ENCODE peak calls at places on chromosome 9, in four cellular contexts. O, A, Z and V are unnamed samples.

GRCh38 chr9:137316012-137316981 is 14.2 kb upstream of the NRARP start:
- DNase-seq in O (no peak), Z (no peak), A (peak; percentile 95), V (peak; percentile 94)

GRCh38 chr9:77909306-77909705 is 122.3 kb downstream of the GNAQ start:
- DNase-seq in A (no peak), O (no peak), Z (no peak), V (no peak)

GRCh38 chr9:120389867-120390266 is 190.1 kb downstream of the CDK5RAP2 start:
- DNase-seq in A (no peak), O (no peak), Z (no peak), V (no peak)

GRCh38 chr9:2876320-2876719 is 32.4 kb upstream of the PUM3 start:
- DNase-seq in A (no peak), Z (no peak), O (no peak), V (no peak)

GRCh38 chr9:2271426-2271825 is 256.3 kb downstream of the SMARCA2 start:
- DNase-seq in Z (peak; percentile 37), O (no peak), A (peak; percentile 9), V (peak; percentile 27)

GRCh38 chr9:70580593-70581195 is 166.2 kb upstream of the KLF9 start:
- DNase-seq in A (no peak), Z (no peak), O (no peak), V (no peak)

GRCh38 chr9:132609829-132610228 is 27.4 kb downstream of the BARHL1 start:
- DNase-seq in A (no peak), Z (no peak), O (no peak), V (no peak)

GRCh38 chr9:136437430-136437829 is 2.2 kb downstream of the INPP5E start:
- DNase-seq in Z (no peak), A (no peak), O (no peak), V (no peak)

GRCh38 chr9:86405926-86406325 is 51.7 kb upstream of the TUT7 start:
- DNase-seq in A (no peak), O (peak; percentile 53), Z (no peak), V (no peak)

GRCh38 chr9:70478963-70479641 is 64.6 kb upstream of the KLF9 start:
- DNase-seq in Z (no peak), O (no peak), A (no peak), V (no peak)

GRCh38 chr9:5790923-5791322 is 42.0 kb downstream of the ERMP1 start:
- DNase-seq in O (no peak), Z (no peak), A (no peak), V (no peak)

GRCh38 chr9:87596862-87597261 is 99.2 kb downstream of the DAPK1 start:
- DNase-seq in O (no peak), A (no peak), Z (no peak), V (no peak)

GRCh38 chr9:123972618-123973017 is 39.0 kb upstream of the LHX2 start:
- DNase-seq in A (no peak), O (no peak), Z (no peak), V (no peak)

GRCh38 chr9:34568133-34568532 is 21.4 kb downstream of the CNTFR start:
- DNase-seq in A (no peak), Z (no peak), O (no peak), V (no peak)

GRCh38 chr9:37892063-37892462 is 11.9 kb downstream of the SLC25A51 start:
- DNase-seq in Z (no peak), O (no peak), A (no peak), V (no peak)

GRCh38 chr9:129497064-129497836 is 123.7 kb downstream of the C9orf50 start:
- DNase-seq in Z (no peak), A (peak; percentile 49), O (no peak), V (peak; percentile 87)

GRCh38 chr9:112025886-112026285 is 129.3 kb downstream of the UGCG start:
- DNase-seq in Z (no peak), A (no peak), O (no peak), V (no peak)

GRCh38 chr9:841371-842209 is at the start of gene DMRT1:
- DNase-seq in A (no peak), O (no peak), Z (no peak), V (no peak)

GRCh38 chr9:96440671-96441199 is 9.2 kb upstream of the HABP4 start:
- DNase-seq in Z (no peak), O (no peak), A (no peak), V (no peak)

GRCh38 chr9:131020862-131021261 is 11.9 kb downstream of the LAMC3 start:
- DNase-seq in Z (no peak), O (no peak), A (peak; percentile 56), V (no peak)
- TF ChIP-seq NFIC in Z (no peak), O (no peak), A (no peak), V (no peak)

GRCh38 chr9:71895122-71895521 is 15.9 kb downstream of the ABHD17B start:
- DNase-seq in A (no peak), Z (no peak), O (no peak), V (no peak)

GRCh38 chr9:71895955-71896354 is 15.0 kb downstream of the ABHD17B start:
- DNase-seq in A (no peak), Z (no peak), O (no peak), V (no peak)

GRCh38 chr9:71896762-71897161 is 14.2 kb downstream of the ABHD17B start:
- DNase-seq in O (no peak), A (no peak), Z (no peak), V (no peak)

GRCh38 chr9:71901695-71902094 is 9.3 kb downstream of the ABHD17B start:
- DNase-seq in Z (no peak), A (no peak), O (no peak), V (peak; percentile 7)

GRCh38 chr9:71897573-71897972 is 13.4 kb downstream of the ABHD17B start:
- DNase-seq in O (no peak), A (no peak), Z (no peak), V (no peak)
- TF ChIP-seq GABPA in O (no peak), A (no peak), Z (peak; percentile 23), V (no peak)

GRCh38 chr9:35960029-35960655 is 2.2 kb upstream of the OR2S2 start:
- DNase-seq in O (no peak), A (no peak), Z (no peak), V (no peak)
- TF ChIP-seq NFIC in O (no peak), A (no peak), Z (no peak), V (no peak)

DNA sequence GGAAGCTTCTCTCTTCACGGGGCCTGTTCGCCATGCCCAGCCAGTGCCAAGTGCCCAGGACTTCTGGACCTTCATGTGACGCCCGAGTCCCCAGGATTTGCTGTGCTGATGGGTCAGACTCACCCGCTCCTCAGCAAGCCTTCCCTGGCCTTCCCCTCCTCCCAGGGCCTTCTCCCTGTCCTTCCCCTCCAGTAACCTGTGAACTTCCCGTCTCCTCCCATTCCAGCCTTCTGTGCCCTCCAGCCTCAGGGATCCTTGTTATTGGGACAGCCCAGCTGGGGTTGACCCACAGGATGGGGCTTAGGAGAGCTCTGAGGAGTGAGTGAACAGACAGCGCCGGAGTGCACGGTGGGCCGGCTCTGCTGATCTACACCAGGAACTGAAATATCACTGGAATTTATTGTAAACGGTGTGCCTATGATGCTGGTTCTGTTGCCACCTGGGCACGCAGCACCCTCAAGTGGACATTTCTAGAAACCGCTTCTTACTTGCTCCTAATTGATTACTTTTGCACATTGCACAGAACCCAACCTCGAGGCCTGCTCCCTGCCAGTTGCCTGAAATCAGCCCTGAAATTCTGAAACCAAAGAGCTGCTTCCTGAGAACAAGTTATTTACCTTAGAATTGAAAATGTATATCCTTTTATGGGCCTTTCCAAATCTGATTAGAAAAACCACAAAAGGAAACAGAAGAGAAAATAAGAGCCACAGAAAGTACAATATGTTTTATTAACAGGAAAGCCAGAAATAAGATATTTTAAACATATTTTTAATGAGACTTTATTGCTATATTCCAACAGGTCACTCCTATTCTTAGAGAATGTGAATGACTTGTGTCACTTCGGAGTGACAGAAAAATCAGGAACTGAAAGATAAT is 1.6 kb downstream of the SPAAR start:
- DNase-seq in O (peak; percentile 58), Z (no peak), A (peak; percentile 32), V (no peak)
- TF ChIP-seq GABPA in O (no peak), Z (no peak), A (peak; percentile 12), V (no peak)

GRCh38 chr9:84705128-84705527 is 35.6 kb downstream of the NTRK2 start:
- DNase-seq in O (no peak), A (no peak), Z (no peak), V (no peak)
- TF ChIP-seq NFIC in O (no peak), A (no peak), Z (no peak), V (no peak)

GRCh38 chr9:104774831-104775573 is 11.1 kb downstream of the NIPSNAP3B start:
- DNase-seq in A (peak; percentile 20), O (no peak), Z (peak; percentile 85), V (no peak)
- TF ChIP-seq GABPA in A (peak; percentile 35), O (no peak), Z (no peak), V (no peak)

GRCh38 chr9:134661791-134662142 is 20.2 kb downstream of the COL5A1 start:
- DNase-seq in O (no peak), Z (no peak), A (no peak), V (peak; percentile 62)
- TF ChIP-seq NFIC in O (no peak), Z (no peak), A (no peak), V (no peak)

GRCh38 chr9:94867842-94868312 is 141.4 kb downstream of the AOPEP start:
- DNase-seq in Z (no peak), A (no peak), O (no peak), V (no peak)

GRCh38 chr9:94868462-94868861 is 142.0 kb downstream of the AOPEP start:
- DNase-seq in O (no peak), A (no peak), Z (no peak), V (no peak)

GRCh38 chr9:94866770-94867169 is 140.3 kb downstream of the AOPEP start:
- DNase-seq in Z (no peak), O (no peak), A (no peak), V (peak; percentile 17)

GRCh38 chr9:94865599-94866456 is 139.3 kb downstream of the AOPEP start:
- DNase-seq in O (no peak), A (no peak), Z (no peak), V (peak; percentile 58)

DNA sequence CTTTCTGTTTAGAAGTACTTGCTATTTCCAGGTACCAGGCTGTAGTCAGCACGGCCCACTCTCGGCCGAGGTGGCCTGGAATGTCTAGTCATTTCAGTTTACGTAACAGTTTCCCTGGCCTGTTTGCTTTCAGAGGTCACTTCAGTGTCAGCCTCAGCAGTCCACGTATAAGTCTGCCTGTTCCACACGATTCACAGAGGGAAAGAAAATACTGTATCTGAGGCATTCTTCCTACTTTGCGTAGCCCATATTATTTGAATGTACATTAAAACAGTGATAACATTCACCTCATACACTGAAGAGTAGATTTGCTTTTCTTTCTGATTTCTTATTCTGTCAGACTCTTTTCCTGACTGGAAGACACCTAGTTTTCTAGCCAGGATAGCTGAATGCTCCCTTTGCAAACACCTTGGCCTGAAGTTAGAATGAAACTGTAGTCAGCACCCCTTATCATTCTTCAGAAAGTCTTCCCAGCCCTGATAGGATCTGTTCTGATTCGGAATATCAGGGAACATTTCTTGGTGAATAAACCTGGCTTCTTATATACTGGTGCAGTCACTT is 140.9 kb downstream of the AOPEP start:
- DNase-seq in O (peak; percentile 89), Z (no peak), A (peak; percentile 31), V (peak; percentile 17)
- TF ChIP-seq GABPA in O (no peak), Z (no peak), A (no peak), V (no peak)

DNA sequence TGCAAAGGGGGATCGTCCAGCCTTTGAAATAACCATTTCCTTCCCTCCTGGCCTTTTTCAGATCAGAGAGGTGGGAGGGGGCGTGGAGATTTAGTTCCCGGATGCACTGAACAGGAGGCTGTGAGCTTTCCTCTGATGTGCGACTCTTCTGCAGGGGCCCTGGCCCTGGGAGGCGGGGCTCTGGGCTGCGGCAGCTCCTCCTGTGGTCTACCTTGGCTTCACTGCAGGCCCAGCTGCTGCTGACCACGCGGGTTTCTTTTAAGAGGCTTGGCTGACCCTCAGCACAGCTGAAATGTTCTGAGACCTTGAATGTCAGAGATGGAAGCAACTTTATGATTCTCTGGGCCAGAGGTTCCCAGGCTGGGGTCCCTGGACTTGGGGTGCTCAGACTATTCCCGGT is 27.0 kb upstream of the COL15A1 start:
- DNase-seq in Z (no peak), A (peak; percentile 80), O (no peak), V (no peak)
- TF ChIP-seq NFIC in Z (no peak), A (no peak), O (no peak), V (no peak)

GRCh38 chr9:75488082-75488713 is 399.9 kb downstream of the OSTF1 start:
- DNase-seq in O (no peak), A (no peak), Z (no peak), V (no peak)
- TF ChIP-seq GABPA in O (no peak), A (no peak), Z (no peak), V (no peak)